ENCODE peak calls at places on chromosomes 11 and 22, in five cellular contexts. G is body of pancreas, B is astrocyte, Z is cardiac fibroblast, U is kidney epithelial cell. O is an unnamed sample.

GRCh38 chr11:111176603-111177002 is 68.9 kb upstream of the POU2AF2 start:
- DNase-seq in Z (no peak), U (no peak), B (no peak), G (no peak), O (peak; percentile 64)

GRCh38 chr11:104663190-104664140 is 234.8 kb downstream of the CASP12 start:
- DNase-seq in U (no peak), Z (peak; percentile 3), G (no peak), B (no peak), O (peak; percentile 14)

GRCh38 chr11:8267831-8268529 is 4.3 kb upstream of the LMO1 start:
- DNase-seq in G (peak; percentile 60), Z (no peak), U (no peak), B (no peak), O (no peak)

GRCh38 chr22:27474711-27475547 is 326.6 kb downstream of the MN1 start:
- DNase-seq in G (no peak), B (peak; percentile 96), U (peak; percentile 96), Z (peak; percentile 97), O (peak; percentile 100)

GRCh38 chr11:116960916-116961315 is 123.5 kb upstream of the APOA1 start:
- DNase-seq in G (peak; percentile 32), B (peak; percentile 82), Z (peak; percentile 63), U (peak; percentile 65), O (peak; percentile 76)

GRCh38 chr22:32649515-32650200 is 151.8 kb upstream of the TIMP3 start:
- DNase-seq in U (no peak), Z (no peak), G (no peak), B (peak; percentile 90), O (no peak)

GRCh38 chr11:65522640-65523322 is 2.1 kb upstream of the SCYL1 start:
- DNase-seq in U (no peak), B (no peak), Z (no peak), G (no peak), O (no peak)

GRCh38 chr11:68328374-68329091 is 16.1 kb downstream of the LRP5 start:
- DNase-seq in B (no peak), G (peak; percentile 70), Z (no peak), U (no peak), O (peak; percentile 51)

GRCh38 chr11:73147771-73148681 is 5.9 kb upstream of the FCHSD2 start:
- DNase-seq in B (no peak), G (peak; percentile 70), Z (no peak), U (no peak), O (no peak)

GRCh38 chr11:111063711-111064110 is 181.8 kb upstream of the POU2AF2 start:
- DNase-seq in G (no peak), Z (peak; percentile 29), U (no peak), B (peak; percentile 40), O (peak; percentile 44)

GRCh38 chr11:120183701-120184141 is 27.1 kb upstream of the OAF start:
- DNase-seq in B (no peak), Z (no peak), G (peak; percentile 29), U (no peak), O (no peak)

GRCh38 chr11:73372371-73372993 is 3.7 kb upstream of the RELT start:
- DNase-seq in B (no peak), G (no peak), U (no peak), Z (peak; percentile 38), O (no peak)

GRCh38 chr11:5243845-5244180 is 5.8 kb downstream of the HBG1 start:
- DNase-seq in Z (no peak), B (no peak), U (no peak), G (no peak), O (no peak)

GRCh38 chr11:34792143-34792542 is 124.0 kb downstream of the APIP start:
- DNase-seq in G (no peak), Z (no peak), U (no peak), B (no peak), O (no peak)

GRCh38 chr11:110488446-110488845 is 58.7 kb downstream of the FDX1 start:
- DNase-seq in U (no peak), G (no peak), B (no peak), Z (no peak), O (no peak)

GRCh38 chr22:44449683-44450425 is 48.2 kb downstream of the RTL6 start:
- DNase-seq in U (no peak), G (no peak), Z (no peak), B (no peak), O (no peak)

GRCh38 chr11:110538154-110538553 is 108.4 kb downstream of the FDX1 start:
- DNase-seq in Z (no peak), G (no peak), U (no peak), B (no peak), O (no peak)

GRCh38 chr22:43636086-43636485 is 176.0 kb downstream of the EFCAB6 start:
- DNase-seq in U (no peak), B (no peak), G (no peak), Z (no peak), O (no peak)

GRCh38 chr22:17436382-17436951 is 67.2 kb downstream of the CECR2 start:
- DNase-seq in U (no peak), G (no peak), Z (peak; percentile 48), B (peak; percentile 6), O (no peak)

GRCh38 chr11:126281666-126282175 is 1.2 kb upstream of the TIRAP start:
- DNase-seq in G (no peak), B (no peak), U (no peak), Z (no peak), O (no peak)

GRCh38 chr22:44880588-44881245 is 128.3 kb downstream of the ARHGAP8 start:
- DNase-seq in G (no peak), B (no peak), U (no peak), Z (no peak), O (no peak)

GRCh38 chr11:75431533-75432525 is 1.2 kb downstream of the KLHL35 start:
- DNase-seq in G (peak; percentile 38), Z (no peak), B (no peak), U (no peak), O (peak; percentile 25)

GRCh38 chr11:125165664-125166346 is 1.3 kb downstream of the PKNOX2 start:
- DNase-seq in G (no peak), B (no peak), Z (peak; percentile 43), U (no peak), O (no peak)

GRCh38 chr11:125164091-125164421 is 495 bp upstream of the PKNOX2 start:
- DNase-seq in B (no peak), U (no peak), G (no peak), Z (no peak), O (no peak)

GRCh38 chr11:125163431-125164011 is 1.0 kb upstream of the PKNOX2 start:
- DNase-seq in Z (no peak), G (no peak), B (no peak), U (no peak), O (no peak)

GRCh38 chr11:125165111-125165663 is 636 bp downstream of the PKNOX2 start:
- DNase-seq in G (peak; percentile 62), B (peak; percentile 29), U (no peak), Z (peak; percentile 51), O (peak; percentile 53)

DNA sequence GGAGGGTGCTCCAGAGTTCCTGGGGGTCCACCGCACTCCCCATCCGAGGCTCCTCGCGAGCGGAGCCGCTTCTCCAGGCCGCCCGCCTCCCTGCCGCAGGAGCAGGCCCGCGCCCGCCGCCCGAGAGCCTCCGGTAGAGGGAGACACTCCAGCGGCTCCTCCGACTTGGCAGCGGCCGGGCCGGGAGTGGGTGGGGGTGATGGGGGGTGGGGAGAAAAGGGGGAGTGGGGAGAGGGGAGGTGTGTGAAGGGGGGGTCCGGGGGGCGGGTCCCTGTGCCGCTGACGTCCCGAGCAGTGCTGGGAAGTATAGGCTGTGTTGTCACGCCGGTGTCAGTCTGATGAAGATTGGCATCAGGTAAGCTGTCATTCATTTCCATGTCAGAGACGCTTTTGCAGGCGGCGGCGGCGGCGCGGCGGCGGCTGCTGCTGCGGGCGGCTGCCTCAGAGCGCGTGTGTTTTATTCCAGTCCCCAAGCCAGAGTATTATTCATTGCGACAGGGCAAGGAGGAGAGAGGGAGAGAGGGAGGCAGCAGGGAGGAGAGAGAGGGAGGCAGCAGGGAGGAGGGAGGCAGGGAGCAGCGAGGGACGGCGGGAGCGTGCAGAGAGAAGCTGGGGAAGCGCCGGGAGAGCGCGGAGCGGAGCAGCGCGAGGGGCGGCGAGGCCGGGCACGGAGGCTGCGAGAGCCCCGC is at the start of gene PKNOX2:
- DNase-seq in Z (peak; percentile 68), G (peak; percentile 85), B (peak; percentile 67), U (no peak), O (peak; percentile 47)
- TF ChIP-seq CTCF in Z (peak; percentile 46), G (peak; percentile 76), B (no peak), U (peak; percentile 70), O (peak; percentile 70)

DNA sequence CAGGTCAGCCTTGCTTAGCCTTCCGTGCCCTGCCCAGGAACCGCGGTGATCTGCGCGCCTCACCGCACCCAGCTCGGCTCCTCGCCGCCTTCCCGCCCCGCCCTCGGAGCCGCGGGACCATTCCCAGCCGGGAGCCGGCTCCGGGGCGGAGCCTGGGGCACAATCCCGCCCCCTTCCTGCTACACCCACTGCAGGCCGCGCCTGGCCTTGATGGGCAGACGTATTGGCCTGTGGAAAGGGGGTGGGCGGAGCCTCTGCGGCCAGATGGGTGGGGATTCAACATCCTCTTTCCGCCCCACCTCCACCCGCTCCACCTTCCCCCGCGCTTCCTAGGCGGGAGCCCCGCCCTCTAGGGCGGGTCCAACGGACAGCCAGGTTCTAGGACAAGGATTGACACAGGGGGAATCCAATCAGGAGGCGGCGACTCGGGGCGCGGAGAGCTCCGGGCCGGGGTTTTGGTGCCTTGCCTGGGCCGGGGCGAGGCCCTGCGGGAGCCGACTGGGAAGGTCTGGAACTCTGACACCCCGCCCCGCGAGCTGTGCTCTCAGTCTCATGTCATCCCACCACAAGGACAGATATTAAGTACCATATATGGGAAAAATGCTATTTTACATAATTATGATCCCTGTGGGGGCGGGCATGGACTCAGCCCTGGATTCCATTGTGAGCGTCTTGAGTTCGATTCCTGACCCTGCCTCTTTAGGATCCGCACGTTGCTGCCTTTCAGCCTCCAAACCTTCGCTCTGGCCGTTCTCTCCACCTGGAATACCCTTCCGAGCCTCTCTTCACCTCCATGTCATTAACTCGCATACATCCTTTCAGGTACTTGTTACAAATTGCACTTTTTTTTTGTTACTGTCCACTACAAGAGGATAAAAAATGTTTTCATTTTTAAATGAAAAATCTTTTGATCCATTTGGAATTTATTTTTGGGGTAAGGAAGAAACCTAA is at the start of gene MYH9:
- DNase-seq in Z (peak; percentile 100), G (peak; percentile 100), U (peak; percentile 92), B (peak; percentile 97), O (peak; percentile 100)
- H3K4me3 ChIP-seq in Z (peak within 1 kb of the TSS; percentile 96), G (peak within 1 kb of the TSS; percentile 86), U (peak within 1 kb of the TSS; percentile 85), B (peak within 1 kb of the TSS; percentile 100), O (peak within 1 kb of the TSS; percentile 90)

DNA sequence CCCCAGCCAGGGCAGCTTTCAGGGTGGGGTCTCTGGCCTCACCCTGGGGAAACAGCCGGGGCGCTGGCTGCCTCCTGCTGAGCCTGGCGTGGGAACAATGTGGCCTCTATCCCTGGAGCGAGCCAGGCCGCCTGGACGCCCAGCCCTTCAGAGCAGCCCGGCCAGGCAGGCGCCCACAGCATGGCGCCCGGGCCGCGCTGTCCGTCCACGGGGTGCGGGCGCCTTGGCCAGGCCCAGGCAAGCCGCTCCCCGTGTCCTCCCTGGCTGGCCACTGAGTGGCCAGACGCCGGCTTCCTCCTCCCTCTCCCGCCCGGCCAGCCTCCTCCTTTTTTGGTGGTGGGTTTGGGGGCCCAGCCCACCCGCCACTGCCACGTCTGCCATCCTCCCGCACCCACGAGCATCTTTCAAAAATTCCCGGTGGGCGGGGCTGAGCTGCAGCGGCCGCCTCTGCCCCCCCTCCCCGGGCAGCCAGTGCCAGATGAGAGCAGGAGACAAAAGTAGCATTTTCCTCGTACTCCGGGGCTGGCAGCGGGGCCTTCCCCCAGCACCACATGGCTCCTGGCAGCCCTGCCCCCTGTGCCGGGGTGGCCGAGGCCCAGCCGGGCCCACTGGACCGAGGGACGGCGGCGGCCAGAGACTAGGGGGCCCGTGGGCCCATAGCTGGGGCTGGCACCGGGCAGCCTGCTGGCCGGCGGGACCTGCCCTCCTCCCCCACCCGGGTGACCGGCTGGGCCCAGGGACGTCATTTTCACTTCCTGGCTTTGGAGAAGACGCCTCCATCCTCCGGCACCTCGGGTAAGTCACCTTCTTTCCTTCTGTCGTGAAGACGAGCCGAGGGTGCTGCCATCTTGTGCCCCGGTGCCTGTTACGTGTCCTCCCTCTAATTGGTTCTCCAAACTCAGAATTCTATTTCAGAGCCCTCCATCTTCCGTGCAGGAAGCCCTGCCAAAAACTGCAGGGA is 70.2 kb upstream of the PPARA start:
- DNase-seq in Z (peak; percentile 94), U (no peak), B (peak; percentile 88), G (peak; percentile 79), O (peak; percentile 95)
- TF ChIP-seq CTCF in Z (no peak), U (no peak), B (no peak), G (no peak), O (no peak)

GRCh38 chr11:114301088-114301487 is 4.9 kb downstream of the NNMT start:
- DNase-seq in B (no peak), G (no peak), Z (peak; percentile 2), U (no peak), O (no peak)
- H3K4me3 ChIP-seq in B (peak overlapping the region; percentile 15), G (no peak overlapping the region), Z (peak overlapping the region; percentile 69), U (peak overlapping the region; percentile 5), O (no peak overlapping the region)